ENCODE peak calls at places on chromosomes 4 and X, in five cellular contexts. One of them, this sample, is unnamed.
A peak's percentile ranks its signal among the peaks of the same experiment; 100 is the strongest.

GRCh38 chr4:36399762-36400353 is 118.4 kb downstream of the DTHD1 start:
- DNase-seq in GM12878: peak; percentile 24
- DNase-seq in HL-60: no peak
- DNase-seq in suprapubic skin: no peak
- DNase-seq in neural crest cell: peak; percentile 26
- DNase-seq in this sample: no peak

GRCh38 chrX:23935116-23935515 is 27.3 kb downstream of the CXorf58 start:
- DNase-seq in suprapubic skin: no peak
- DNase-seq in neural crest cell: no peak
- DNase-seq in GM12878: no peak
- DNase-seq in HL-60: no peak
- DNase-seq in this sample: no peak

GRCh38 chr4:151690164-151690856 is 70.5 kb downstream of the GATB start:
- DNase-seq in HL-60: no peak
- DNase-seq in GM12878: no peak
- DNase-seq in suprapubic skin: no peak
- DNase-seq in neural crest cell: no peak
- DNase-seq in this sample: no peak

GRCh38 chr4:92252846-92253245 is 50.9 kb upstream of the GRID2 start:
- DNase-seq in GM12878: no peak
- DNase-seq in neural crest cell: no peak
- DNase-seq in suprapubic skin: no peak
- DNase-seq in HL-60: no peak
- DNase-seq in this sample: no peak

GRCh38 chr4:26108024-26108423 is 194.0 kb downstream of the SMIM20 start:
- DNase-seq in suprapubic skin: no peak
- DNase-seq in GM12878: no peak
- DNase-seq in neural crest cell: no peak
- DNase-seq in HL-60: no peak
- DNase-seq in this sample: no peak

GRCh38 chr4:85703098-85703497 is 228.1 kb downstream of the ARHGAP24 start:
- DNase-seq in HL-60: no peak
- DNase-seq in GM12878: no peak
- DNase-seq in suprapubic skin: no peak
- DNase-seq in neural crest cell: no peak
- DNase-seq in this sample: no peak

GRCh38 chr4:56158483-56158882 is 209.7 kb downstream of the CEP135 start:
- DNase-seq in neural crest cell: no peak
- DNase-seq in GM12878: no peak
- DNase-seq in HL-60: no peak
- DNase-seq in suprapubic skin: no peak
- DNase-seq in this sample: no peak

GRCh38 chr4:95158626-95159025 is 390.1 kb downstream of the UNC5C start:
- DNase-seq in suprapubic skin: no peak
- DNase-seq in GM12878: no peak
- DNase-seq in neural crest cell: no peak
- DNase-seq in HL-60: no peak
- DNase-seq in this sample: no peak

GRCh38 chr4:180832086-180832485 is 1411.1 kb upstream of the TENM3 start:
- DNase-seq in HL-60: no peak
- DNase-seq in GM12878: no peak
- DNase-seq in suprapubic skin: no peak
- DNase-seq in neural crest cell: no peak
- DNase-seq in this sample: no peak

GRCh38 chrX:15930585-15930984 is 76.0 kb upstream of the AP1S2 start:
- DNase-seq in neural crest cell: no peak
- DNase-seq in GM12878: peak; percentile 13
- DNase-seq in suprapubic skin: no peak
- DNase-seq in HL-60: no peak
- DNase-seq in this sample: no peak

GRCh38 chrX:69021095-69021494 is 144.2 kb downstream of the PJA1 start:
- DNase-seq in suprapubic skin: no peak
- DNase-seq in HL-60: no peak
- DNase-seq in GM12878: no peak
- DNase-seq in neural crest cell: no peak
- DNase-seq in this sample: no peak

GRCh38 chr4:97984545-97985131 is 158.6 kb downstream of the STPG2 start:
- DNase-seq in HL-60: no peak
- DNase-seq in GM12878: no peak
- DNase-seq in neural crest cell: no peak
- DNase-seq in suprapubic skin: no peak
- DNase-seq in this sample: no peak
- TF ChIP-seq CTCF in HL-60: no peak
- TF ChIP-seq CTCF in GM12878: peak; percentile 34
- TF ChIP-seq CTCF in neural crest cell: peak; percentile 60
- TF ChIP-seq CTCF in suprapubic skin: no peak
- TF ChIP-seq CTCF in this sample: no peak

GRCh38 chr4:174089711-174090110 is 193.8 kb downstream of the FBXO8 start:
- DNase-seq in suprapubic skin: no peak
- DNase-seq in neural crest cell: no peak
- DNase-seq in HL-60: no peak
- DNase-seq in GM12878: no peak
- DNase-seq in this sample: no peak
- TF ChIP-seq CTCF in suprapubic skin: no peak
- TF ChIP-seq CTCF in neural crest cell: no peak
- TF ChIP-seq CTCF in HL-60: no peak
- TF ChIP-seq CTCF in GM12878: no peak
- TF ChIP-seq CTCF in this sample: no peak

GRCh38 chrX:10926404-10926803 is 184.7 kb upstream of the HCCS start:
- DNase-seq in GM12878: no peak
- DNase-seq in HL-60: no peak
- DNase-seq in suprapubic skin: no peak
- DNase-seq in neural crest cell: no peak
- DNase-seq in this sample: no peak

GRCh38 chrX:10926906-10927305 is 184.2 kb upstream of the HCCS start:
- DNase-seq in neural crest cell: no peak
- DNase-seq in GM12878: no peak
- DNase-seq in HL-60: no peak
- DNase-seq in suprapubic skin: no peak
- DNase-seq in this sample: no peak

GRCh38 chrX:10922158-10922557 is 189.0 kb upstream of the HCCS start:
- DNase-seq in GM12878: no peak
- DNase-seq in HL-60: no peak
- DNase-seq in suprapubic skin: no peak
- DNase-seq in neural crest cell: no peak
- DNase-seq in this sample: no peak

DNA sequence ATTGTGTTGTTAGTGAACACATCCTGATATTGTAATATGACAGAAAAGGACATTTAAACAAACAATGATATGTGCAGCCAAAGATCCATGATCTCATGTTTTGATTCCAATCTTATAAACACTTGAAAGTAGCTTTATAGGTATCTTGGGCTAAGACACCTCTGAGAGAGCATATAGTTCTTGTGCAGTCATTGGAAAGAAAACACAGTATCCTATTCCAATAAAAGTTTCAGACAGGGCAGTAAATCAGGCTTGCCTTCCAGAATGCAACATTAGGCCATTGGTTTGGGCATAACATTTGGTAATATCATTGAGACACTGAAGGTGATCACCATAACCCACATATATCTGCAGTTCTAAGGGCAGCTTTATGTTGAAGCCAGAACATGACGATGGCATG is 188.3 kb upstream of the HCCS start:
- DNase-seq in HL-60: no peak
- DNase-seq in GM12878: no peak
- DNase-seq in neural crest cell: no peak
- DNase-seq in suprapubic skin: no peak
- DNase-seq in this sample: no peak
- TF ChIP-seq CTCF in HL-60: no peak
- TF ChIP-seq CTCF in GM12878: no peak
- TF ChIP-seq CTCF in neural crest cell: no peak
- TF ChIP-seq CTCF in suprapubic skin: no peak
- TF ChIP-seq CTCF in this sample: no peak

DNA sequence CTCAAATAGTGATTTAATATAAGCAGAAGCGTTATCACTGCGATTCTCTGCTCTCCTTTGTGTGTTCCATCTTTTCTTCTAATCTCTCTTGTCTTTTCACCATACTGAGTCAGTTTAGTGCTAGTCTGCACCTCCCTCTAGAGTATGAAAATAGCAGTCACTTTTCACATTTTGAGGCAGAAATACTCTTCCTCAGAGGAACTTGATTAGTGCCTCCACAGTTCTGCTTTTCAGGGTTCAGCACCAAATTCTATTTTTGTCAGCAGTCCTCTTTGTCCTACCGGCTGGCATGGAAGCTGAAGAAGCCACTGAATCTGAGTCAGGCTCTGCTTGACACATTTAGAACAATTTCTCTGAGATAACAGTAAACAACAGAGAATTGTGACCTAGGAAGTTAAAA is 49.7 kb upstream of the ANKRD17 start:
- DNase-seq in suprapubic skin: no peak
- DNase-seq in neural crest cell: no peak
- DNase-seq in GM12878: no peak
- DNase-seq in HL-60: peak; percentile 12
- DNase-seq in this sample: no peak
- TF ChIP-seq CTCF in suprapubic skin: no peak
- TF ChIP-seq CTCF in neural crest cell: no peak
- TF ChIP-seq CTCF in GM12878: peak; percentile 32
- TF ChIP-seq CTCF in HL-60: peak; percentile 16
- TF ChIP-seq CTCF in this sample: peak; percentile 30